ENCODE peak calls at places on chromosomes 6 and 20, in five cellular contexts. F is NCI-H1092 treated with DMSO at 0.1 percent for 48 hours, U is neural crest cell, H is KG1, A is WTC11. O is an unnamed sample.

GRCh38 chr6:139882234-139882633 is 507.8 kb upstream of the CITED2 start:
- DNase-seq in A (peak), F (no peak), H (no peak), U (no peak), O (no peak)

GRCh38 chr20:54668271-54669053 is 193.1 kb downstream of the DOK5 start:
- DNase-seq in H (peak), A (peak), F (peak), U (peak), O (no peak)

GRCh38 chr20:7627734-7628663 is 312.3 kb downstream of the HAO1 start:
- DNase-seq in F (no peak), A (no peak), U (no peak), H (no peak), O (no peak)

GRCh38 chr6:152572395-152573061 is 64.6 kb downstream of the SYNE1 start:
- DNase-seq in U (no peak), F (no peak), A (no peak), H (no peak), O (no peak)

GRCh38 chr20:35093245-35093884 is 758 bp upstream of the TRPC4AP start:
- DNase-seq in U (no peak), A (no peak), H (no peak), F (no peak), O (peak)

GRCh38 chr6:107539409-107539808 is 49.5 kb downstream of the SOBP start:
- DNase-seq in H (no peak), A (no peak), U (no peak), F (no peak), O (no peak)

GRCh38 chr6:129351807-129352206 is 358.2 kb downstream of the ARHGAP18 start:
- DNase-seq in A (no peak), F (no peak), H (no peak), U (no peak), O (no peak)

GRCh38 chr20:1879934-1880333 is 15.3 kb upstream of the SIRPA start:
- DNase-seq in A (no peak), U (no peak), F (no peak), H (no peak), O (no peak)